ENCODE peak calls at places on chromosomes 16 and 17, in five cellular contexts. B, M, U, T and Z are unnamed samples.

GRCh38 chr17:21001813-21002221 is 41.0 kb downstream of the USP22 start:
- DNase-seq in T (no peak), U (no peak), B (peak; percentile 31), M (no peak), Z (no peak)

GRCh38 chr17:18967806-18968744 is 16.1 kb downstream of the SLC5A10 start:
- DNase-seq in U (no peak), T (no peak), B (peak; percentile 39), M (no peak), Z (no peak)

GRCh38 chr16:46822270-46822669 is 8.7 kb downstream of the C16orf87 start:
- DNase-seq in M (no peak), T (no peak), U (no peak), B (no peak), Z (no peak)

GRCh38 chr16:26598061-26598460 is 468.7 kb upstream of the C16orf82 start:
- DNase-seq in U (peak; percentile 51), T (no peak), M (no peak), B (no peak), Z (no peak)

GRCh38 chr17:1975573-1975972 is 49.6 kb downstream of the RTN4RL1 start:
- DNase-seq in U (no peak), T (no peak), B (no peak), M (no peak), Z (no peak)

GRCh38 chr16:1141716-1142115 is 11.2 kb upstream of the CACNA1H start:
- DNase-seq in T (no peak), B (no peak), U (no peak), M (no peak), Z (no peak)

GRCh38 chr17:11212792-11213191 is 28.2 kb upstream of the SHISA6 start:
- DNase-seq in T (no peak), B (no peak), M (no peak), U (no peak), Z (no peak)

GRCh38 chr17:62760059-62760887 is 47.8 kb downstream of the MARCHF10 start:
- DNase-seq in T (no peak), M (no peak), B (no peak), U (no peak), Z (no peak)

GRCh38 chr17:5667871-5668270 is 83.6 kb upstream of the NLRP1 start:
- DNase-seq in M (no peak), T (no peak), U (no peak), B (no peak), Z (peak; percentile 68)

GRCh38 chr17:42068979-42069378 is 18.6 kb upstream of the C17orf113 start:
- DNase-seq in U (no peak), M (no peak), B (no peak), T (no peak), Z (peak; percentile 50)

GRCh38 chr16:28267356-28267755 is 25.0 kb upstream of the SBK1 start:
- DNase-seq in B (no peak), U (no peak), M (no peak), T (no peak), Z (no peak)

GRCh38 chr17:51120357-51120738 is 320 bp downstream of the SPAG9 start:
- DNase-seq in B (peak; percentile 60), M (no peak), U (no peak), T (no peak), Z (peak; percentile 73)

GRCh38 chr17:11081342-11081741 is 159.7 kb upstream of the SHISA6 start:
- DNase-seq in M (no peak), B (peak; percentile 27), T (no peak), U (no peak), Z (no peak)

GRCh38 chr17:31696184-31696602 is 162.9 kb downstream of the COPRS start:
- DNase-seq in B (peak; percentile 67), U (no peak), M (peak; percentile 88), T (peak; percentile 5), Z (peak; percentile 60)

GRCh38 chr17:77391668-77392375 is 251.1 kb downstream of the SEC14L1 start:
- DNase-seq in T (no peak), U (peak; percentile 78), M (peak; percentile 57), B (no peak), Z (peak; percentile 92)

GRCh38 chr17:80265205-80266068 is 4.8 kb downstream of the RNF213 start:
- DNase-seq in B (no peak), U (peak; percentile 84), T (no peak), M (no peak), Z (no peak)

GRCh38 chr17:39239640-39240314 is 14.0 kb upstream of the STAC2 start:
- DNase-seq in M (no peak), B (peak; percentile 72), U (peak; percentile 78), T (peak; percentile 82), Z (peak; percentile 94)

GRCh38 chr16:79093554-79093967 is 507.0 kb downstream of the MAF start:
- DNase-seq in T (no peak), M (no peak), U (peak; percentile 57), B (no peak), Z (no peak)

GRCh38 chr17:68603027-68603426 is 1.9 kb upstream of the FAM20A start:
- DNase-seq in T (no peak), M (no peak), U (no peak), B (no peak), Z (no peak)

GRCh38 chr17:9587969-9588656 is 11.7 kb downstream of the CFAP52 start:
- DNase-seq in B (no peak), T (no peak), U (no peak), M (no peak), Z (no peak)

GRCh38 chr16:48575471-48576050 is 34.4 kb downstream of the N4BP1 start:
- DNase-seq in M (no peak), U (no peak), B (no peak), T (no peak), Z (no peak)

GRCh38 chr17:65173951-65174683 is 36.9 kb downstream of the RGS9 start:
- DNase-seq in B (no peak), U (no peak), M (no peak), T (no peak), Z (no peak)

GRCh38 chr16:86498155-86498651 is 12.1 kb upstream of the FOXF1 start:
- DNase-seq in U (no peak), T (no peak), B (no peak), M (no peak), Z (peak; percentile 86)

GRCh38 chr16:2663553-2664521 is 18.5 kb upstream of the KCTD5 start:
- DNase-seq in M (no peak), U (no peak), B (peak; percentile 54), T (no peak), Z (no peak)

GRCh38 chr16:16004314-16004749 is 54.9 kb downstream of the ABCC1 start:
- DNase-seq in M (no peak), U (no peak), T (no peak), B (no peak), Z (no peak)

GRCh38 chr17:39195568-39196160 is 1.8 kb downstream of the CACNB1 start:
- DNase-seq in B (no peak), T (no peak), M (no peak), U (no peak), Z (no peak)

DNA sequence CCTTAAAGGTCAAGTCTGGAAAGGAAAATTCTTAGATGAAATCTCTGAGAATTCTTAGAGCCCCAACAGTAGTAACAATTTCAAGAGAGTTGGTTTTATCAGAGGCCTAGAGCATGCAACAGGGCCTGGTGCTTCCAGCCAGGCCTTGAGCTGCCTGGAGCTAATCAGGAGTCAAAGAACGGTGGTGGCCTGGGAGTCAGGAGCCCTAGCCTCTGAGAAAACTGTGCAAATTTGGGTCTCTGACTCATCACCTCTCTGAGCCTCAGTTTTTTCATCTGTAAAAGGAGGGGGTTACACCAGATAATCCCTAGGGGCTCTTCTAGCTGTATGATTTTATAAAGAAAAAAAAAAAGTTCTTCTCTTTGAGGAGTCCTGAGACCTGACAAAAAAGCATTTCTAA is 227.3 kb upstream of the RPL38 start:
- DNase-seq in M (no peak), U (no peak), T (no peak), B (no peak), Z (peak; percentile 4)
- H3K27me3 ChIP-seq in M (peaks cover 87% of the 10 kb centered on the region), U (no peaks in the 10 kb centered on the region), T (no peaks in the 10 kb centered on the region), B (no peaks in the 10 kb centered on the region), Z (no peaks in the 10 kb centered on the region)

GRCh38 chr17:67544364-67544763 is 167.3 kb downstream of the PITPNC1 start:
- DNase-seq in M (no peak), B (peak; percentile 21), T (no peak), U (no peak), Z (no peak)
- H3K4me3 ChIP-seq in M (no peak overlapping the region), B (no peak overlapping the region), T (no peak overlapping the region), U (no peak overlapping the region), Z (no peak overlapping the region)

DNA sequence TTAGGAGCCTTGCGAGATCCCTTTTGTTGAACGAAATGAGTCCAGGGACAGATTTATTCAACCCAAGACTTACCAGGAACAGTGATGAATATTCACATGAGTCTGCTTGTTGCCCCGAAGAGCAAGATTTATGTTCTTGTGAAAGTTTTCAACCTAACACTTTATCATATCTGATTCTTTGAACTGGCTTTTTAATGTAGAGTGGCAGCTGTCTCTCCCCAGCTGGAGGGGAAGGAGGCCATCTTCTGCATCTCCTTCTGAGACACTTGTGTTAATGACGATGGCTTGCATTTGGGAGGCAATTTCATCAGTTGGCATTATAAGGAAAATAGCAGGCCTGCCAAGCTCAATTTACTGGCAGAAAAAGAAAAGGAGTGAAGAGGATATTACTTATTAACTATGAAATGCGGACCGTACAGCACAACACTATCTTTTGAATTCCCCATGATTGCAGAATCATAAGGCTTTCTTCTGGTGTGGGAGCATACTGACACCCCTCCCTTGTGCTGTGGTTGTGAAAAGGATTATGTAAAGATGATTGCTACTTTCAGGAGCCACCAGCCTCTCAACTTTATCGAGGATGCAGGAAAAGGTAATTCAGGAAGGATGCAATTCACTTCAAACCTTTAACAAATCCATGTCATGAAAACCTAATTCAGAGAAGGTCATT is 35.6 kb downstream of the SMARCE1 start:
- DNase-seq in M (no peak), B (no peak), T (no peak), U (no peak), Z (no peak)
- H3K27me3 ChIP-seq in M (peaks cover 43% of the 10 kb centered on the region), B (no peaks in the 10 kb centered on the region), T (no peaks in the 10 kb centered on the region), U (no peaks in the 10 kb centered on the region), Z (no peaks in the 10 kb centered on the region)

DNA sequence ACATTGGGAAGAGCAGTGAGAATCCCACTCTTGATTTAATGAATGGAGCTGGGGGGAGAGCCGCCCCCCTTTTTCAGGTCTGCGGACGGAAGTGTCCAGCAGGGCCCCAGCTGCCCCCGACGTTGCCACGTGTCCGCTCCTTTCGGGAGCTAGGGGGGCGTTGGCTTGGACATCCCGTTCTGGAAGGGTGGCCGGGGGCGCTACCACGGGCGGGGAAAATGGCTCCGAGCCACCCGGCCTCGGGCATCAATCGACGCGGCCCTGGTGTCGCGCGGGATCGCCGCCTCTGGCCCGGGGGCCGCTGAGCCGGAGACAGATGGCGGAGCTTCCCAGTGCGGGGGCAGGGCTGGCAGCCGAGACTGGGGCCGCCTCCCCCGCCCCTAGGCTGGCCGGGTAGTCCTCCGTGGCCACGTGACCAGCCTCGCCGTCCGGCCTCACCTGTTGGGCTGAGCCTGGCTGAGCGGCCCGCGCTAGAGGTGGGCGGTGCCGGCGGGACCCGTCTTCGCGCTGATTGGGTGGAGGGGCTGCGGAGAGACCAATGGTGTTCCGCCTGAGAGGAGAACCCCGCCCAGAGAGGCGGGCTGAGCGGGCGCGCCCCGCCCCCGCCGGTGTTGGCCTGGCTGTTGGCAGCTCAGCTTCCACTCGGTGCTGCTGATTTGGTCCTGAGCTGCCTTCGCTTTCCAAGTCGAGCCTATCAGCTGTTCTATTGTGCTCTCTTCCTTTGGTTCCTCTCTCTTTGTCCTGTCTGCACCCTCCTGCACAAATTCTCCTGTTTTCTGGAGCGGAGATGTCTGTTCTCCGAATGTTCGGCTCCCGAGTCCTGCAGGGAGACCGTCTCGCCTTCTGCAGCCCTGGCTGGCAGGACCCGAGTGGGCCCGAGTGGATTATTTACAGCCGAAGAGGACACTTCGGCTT is 8.3 kb downstream of the HS3ST3B1 start:
- DNase-seq in M (peak; percentile 89), B (peak; percentile 97), T (peak; percentile 93), U (peak; percentile 91), Z (peak; percentile 99)
- H3K4me3 ChIP-seq in M (peak overlapping the region; percentile 70), B (no peak overlapping the region), T (peak overlapping the region; percentile 51), U (peak overlapping the region; percentile 41), Z (peak overlapping the region; percentile 57)